ENCODE peak calls at places on chromosomes 16 and 17, in six cellular contexts. L is adipocyte, U is midbrain, N is cortex of kidney, T is T-helper 17 cell, G is lung. E is an unnamed sample.
A peak's percentile ranks its signal among the peaks of the same experiment; 100 is the strongest.

GRCh38 chr16:10743227-10743609 is 424 bp upstream of the NUBP1 start:
- DNase-seq in L (no peak), U (no peak), N (no peak), T (no peak), G (no peak), E (peak; percentile 16)

GRCh38 chr17:49633762-49634486 is 44.0 kb downstream of the SPOP start:
- DNase-seq in L (no peak), U (no peak), N (no peak), T (no peak), G (no peak), E (no peak)

GRCh38 chr17:44331249-44331760 is 6.7 kb upstream of the SLC25A39 start:
- DNase-seq in L (peak; percentile 95), U (peak; percentile 86), N (no peak), T (peak; percentile 43), G (peak; percentile 83), E (peak; percentile 68)

GRCh38 chr17:78375401-78376079 is 2.9 kb upstream of the PGS1 start:
- DNase-seq in L (peak; percentile 96), U (no peak), N (no peak), T (no peak), G (peak; percentile 73), E (no peak)

GRCh38 chr17:15263206-15263579 is 1.9 kb downstream of the PMP22 start:
- DNase-seq in L (peak; percentile 90), U (peak; percentile 77), N (no peak), T (no peak), G (peak; percentile 78), E (no peak)

GRCh38 chr17:2613089-2613808 is 19.8 kb downstream of the PAFAH1B1 start:
- DNase-seq in L (no peak), U (no peak), N (no peak), T (no peak), G (no peak), E (no peak)

GRCh38 chr16:55475919-55476318 is 3.1 kb upstream of the MMP2 start:
- DNase-seq in L (no peak), U (no peak), N (no peak), T (no peak), G (no peak), E (no peak)

GRCh38 chr17:9768381-9768934 is 22.9 kb downstream of the DHRS7C start:
- DNase-seq in L (peak; percentile 42), U (no peak), N (no peak), T (no peak), G (no peak), E (no peak)

GRCh38 chr17:1730345-1731193 is 6.1 kb downstream of the WDR81 start:
- DNase-seq in L (no peak), U (no peak), N (no peak), T (no peak), G (peak; percentile 66), E (no peak)

GRCh38 chr17:64534187-64534586 is 27.4 kb downstream of the CEP95 start:
- DNase-seq in L (no peak), U (no peak), N (no peak), T (no peak), G (no peak), E (no peak)

GRCh38 chr17:29753845-29754439 is 131.2 kb upstream of the CORO6 start:
- DNase-seq in L (no peak), U (no peak), N (no peak), T (no peak), G (no peak), E (no peak)

GRCh38 chr17:45828171-45829133 is 16.2 kb upstream of the SPPL2C start:
- DNase-seq in L (peak; percentile 37), U (no peak), N (no peak), T (no peak), G (no peak), E (no peak)

GRCh38 chr17:6212766-6213165 is 142.6 kb downstream of the WSCD1 start:
- DNase-seq in L (no peak), U (no peak), N (no peak), T (no peak), G (no peak), E (no peak)

GRCh38 chr16:69513180-69513966 is 52.4 kb upstream of the NFAT5 start:
- DNase-seq in L (peak; percentile 4), U (no peak), N (no peak), T (no peak), G (no peak), E (no peak)

GRCh38 chr16:53058882-53059281 is 4.1 kb downstream of the CHD9 start:
- DNase-seq in L (no peak), U (no peak), N (no peak), T (no peak), G (no peak), E (no peak)

GRCh38 chr17:82961366-82962162 is 117.8 kb upstream of the METRNL start:
- DNase-seq in L (no peak), U (no peak), N (no peak), T (peak; percentile 6), G (no peak), E (peak; percentile 42)

GRCh38 chr17:28524476-28525415 is 18.6 kb downstream of the FOXN1 start:
- DNase-seq in L (peak; percentile 55), U (no peak), N (no peak), T (no peak), G (peak; percentile 75), E (no peak)

GRCh38 chr17:17235212-17236174 is 1.5 kb downstream of the FLCN start:
- DNase-seq in L (peak; percentile 24), U (no peak), N (no peak), T (no peak), G (peak; percentile 45), E (no peak)

GRCh38 chr16:51155199-51155607 is 4.1 kb upstream of the SALL1 start:
- DNase-seq in L (no peak), U (no peak), N (no peak), T (no peak), G (no peak), E (peak; percentile 84)

GRCh38 chr17:80599546-80600305 is 55.1 kb downstream of the RPTOR start:
- DNase-seq in L (peak; percentile 4), U (no peak), N (no peak), T (no peak), G (no peak), E (no peak)

GRCh38 chr17:48176456-48176855 is 68.9 kb downstream of the SNX11 start:
- DNase-seq in L (no peak), U (no peak), N (no peak), T (no peak), G (no peak), E (no peak)

GRCh38 chr16:886802-887731 is 83.7 kb downstream of the LMF1 start:
- DNase-seq in L (no peak), U (no peak), N (no peak), T (no peak), G (no peak), E (no peak)

GRCh38 chr16:55710466-55710865 is 54.7 kb downstream of the SLC6A2 start:
- DNase-seq in L (no peak), U (no peak), N (no peak), T (no peak), G (no peak), E (peak; percentile 31)

GRCh38 chr16:17336501-17336900 is 134.3 kb downstream of the XYLT1 start:
- DNase-seq in L (no peak), U (no peak), N (no peak), T (no peak), G (no peak), E (no peak)

GRCh38 chr17:67335245-67335835 is 31.0 kb downstream of the PSMD12 start:
- DNase-seq in L (no peak), U (no peak), N (no peak), T (no peak), G (no peak), E (no peak)

GRCh38 chr16:4517812-4518211 is 20.8 kb downstream of the CDIP1 start:
- DNase-seq in L (peak; percentile 27), U (peak; percentile 30), N (no peak), T (no peak), G (no peak), E (no peak)

GRCh38 chr17:48262982-48263586 is 155.5 kb downstream of the SNX11 start:
- DNase-seq in L (no peak), U (no peak), N (no peak), T (no peak), G (no peak), E (no peak)

GRCh38 chr17:21171970-21172510 is 41.9 kb downstream of the TMEM11 start:
- DNase-seq in L (no peak), U (no peak), N (no peak), T (no peak), G (no peak), E (peak; percentile 36)

GRCh38 chr17:77100009-77100408 is 40.8 kb upstream of the SEC14L1 start:
- DNase-seq in L (no peak), U (peak; percentile 51), N (no peak), T (no peak), G (peak; percentile 66), E (no peak)

GRCh38 chr17:28406478-28406824 is 439 bp upstream of the SLC46A1 start:
- DNase-seq in L (peak; percentile 17), U (peak; percentile 18), N (no peak), T (no peak), G (no peak), E (no peak)

GRCh38 chr17:3035256-3035967 is 28.0 kb downstream of the OR1D5 start:
- DNase-seq in L (no peak), U (no peak), N (no peak), T (no peak), G (no peak), E (peak; percentile 33)

GRCh38 chr17:57120814-57121213 is 35.8 kb downstream of the AKAP1 start:
- DNase-seq in L (no peak), U (no peak), N (no peak), T (no peak), G (no peak), E (no peak)

GRCh38 chr16:57694556-57695377 is at the start of gene DRC7:
- DNase-seq in L (peak; percentile 34), U (peak; percentile 60), N (no peak), T (no peak), G (peak; percentile 48), E (peak; percentile 82)

GRCh38 chr16:3838600-3839401 is 41.7 kb downstream of the CREBBP start:
- DNase-seq in L (peak; percentile 44), U (no peak), N (no peak), T (no peak), G (no peak), E (no peak)

GRCh38 chr16:88665570-88665969 is 2.7 kb upstream of the MVD start:
- DNase-seq in L (no peak), U (no peak), N (no peak), T (no peak), G (no peak), E (no peak)

GRCh38 chr17:7842950-7843535 is 9.0 kb downstream of the KDM6B start:
- DNase-seq in L (peak; percentile 88), U (no peak), N (no peak), T (peak; percentile 59), G (peak; percentile 87), E (peak; percentile 72)

GRCh38 chr17:63544467-63545301 is 5.6 kb upstream of the DCAF7 start:
- DNase-seq in L (no peak), U (no peak), N (no peak), T (no peak), G (no peak), E (no peak)

GRCh38 chr17:58985265-58985810 is 121.3 kb downstream of the TRIM37 start:
- DNase-seq in L (no peak), U (no peak), N (no peak), T (no peak), G (no peak), E (no peak)

GRCh38 chr16:21023509-21024202 is 123.1 kb downstream of the LYRM1 start:
- DNase-seq in L (no peak), U (no peak), N (no peak), T (no peak), G (no peak), E (no peak)

E was measured in left lobe of liver.